ENCODE peak calls at places on chromosome 12, in nine cellular contexts. J, U, E, F, B, M, O, A and H are unnamed samples.

GRCh38 chr12:9646794-9647622 is 22.5 kb upstream of the CLEC2D start:
- DNase-seq in J (peak; percentile 25), U (no peak), E (no peak), F (no peak), B (no peak), M (no peak), O (peak; percentile 27), A (no peak), H (no peak)

GRCh38 chr12:71000748-71001147 is 80.2 kb upstream of the PTPRR start:
- DNase-seq in J (no peak), U (no peak), E (no peak), F (no peak), B (no peak), M (no peak), O (no peak), A (no peak), H (no peak)

GRCh38 chr12:65510584-65511050 is 232.1 kb downstream of the MSRB3 start:
- DNase-seq in J (no peak), U (no peak), E (no peak), F (no peak), B (no peak), M (no peak), O (peak; percentile 40), A (no peak), H (no peak)

GRCh38 chr12:89829434-89829975 is 120.9 kb upstream of the ATP2B1 start:
- DNase-seq in J (no peak), U (no peak), E (no peak), F (no peak), B (no peak), M (no peak), O (no peak), A (no peak), H (peak; percentile 91)

GRCh38 chr12:12804011-12804410 is 9.1 kb upstream of the DDX47 start:
- DNase-seq in J (no peak), U (no peak), E (no peak), F (no peak), B (no peak), M (peak; percentile 41), O (no peak), A (no peak), H (no peak)

GRCh38 chr12:120737557-120738251 is 12.1 kb downstream of the ACADS start:
- DNase-seq in J (no peak), U (no peak), E (no peak), F (no peak), B (no peak), M (no peak), O (peak; percentile 93), A (no peak), H (peak; percentile 39)

GRCh38 chr12:120485914-120486881 is 9.7 kb upstream of the DYNLL1 start:
- DNase-seq in J (no peak), U (no peak), E (no peak), F (no peak), B (no peak), M (no peak), O (no peak), A (no peak), H (no peak)

GRCh38 chr12:109582636-109583035 is 9.0 kb downstream of the MVK start:
- DNase-seq in J (no peak), U (no peak), E (no peak), F (no peak), B (no peak), M (no peak), O (peak; percentile 77), A (no peak), H (no peak)

GRCh38 chr12:117587646-117588287 is 226.3 kb upstream of the NOS1 start:
- DNase-seq in J (peak; percentile 54), U (peak; percentile 6), E (peak; percentile 68), F (peak; percentile 4), B (peak; percentile 24), M (peak; percentile 3), O (peak; percentile 66), A (peak; percentile 40), H (peak; percentile 17)

GRCh38 chr12:55515696-55516095 is 23.5 kb downstream of the OR6C68 start:
- DNase-seq in J (no peak), U (no peak), E (no peak), F (no peak), B (no peak), M (no peak), O (peak; percentile 13), A (no peak), H (no peak)

GRCh38 chr12:851343-851742 is 98.2 kb downstream of the RAD52 start:
- DNase-seq in J (no peak), U (no peak), E (no peak), F (no peak), B (no peak), M (no peak), O (no peak), A (no peak), H (no peak)

GRCh38 chr12:50003595-50003994 is 21.7 kb downstream of the RACGAP1 start:
- DNase-seq in J (no peak), U (no peak), E (no peak), F (no peak), B (no peak), M (no peak), O (no peak), A (no peak), H (no peak)

GRCh38 chr12:47867496-47867941 is 37.3 kb downstream of the VDR start:
- DNase-seq in J (no peak), U (peak; percentile 90), E (no peak), F (no peak), B (no peak), M (no peak), O (no peak), A (no peak), H (no peak)

GRCh38 chr12:26268841-26269553 is 73.6 kb downstream of the SSPN start:
- DNase-seq in J (peak; percentile 10), U (no peak), E (no peak), F (no peak), B (no peak), M (no peak), O (no peak), A (no peak), H (no peak)

GRCh38 chr12:78121969-78122610 is 291.4 kb downstream of the NAV3 start:
- DNase-seq in J (no peak), U (peak; percentile 40), E (no peak), F (no peak), B (peak; percentile 7), M (no peak), O (no peak), A (no peak), H (no peak)

GRCh38 chr12:126858586-126858985 is 1408.4 kb upstream of the TMEM132C start:
- DNase-seq in J (no peak), U (no peak), E (no peak), F (no peak), B (no peak), M (no peak), O (no peak), A (no peak), H (no peak)